ENCODE peak calls at places on chromosomes 5 and 9, in nine cellular contexts. W is colonic mucosa, P is GM20000, R is IMR-90, D is transverse colon, L is psoas muscle, S is testis, V is cardiac fibroblast, C is body of pancreas. Q is an unnamed sample.

GRCh38 chr5:98460536-98460935 is 312.9 kb upstream of the RGMB start:
- DNase-seq in W (no peak), P (no peak), R (peak), D (no peak), L (no peak), S (no peak), V (no peak), C (no peak), Q (no peak)

GRCh38 chr5:12292610-12293204 is 388.5 kb upstream of the CTNND2 start:
- DNase-seq in W (no peak), P (no peak), R (no peak), D (no peak), L (no peak), S (peak), V (no peak), C (no peak), Q (no peak)

GRCh38 chr5:60228676-60229075 is 335.1 kb upstream of the PDE4D start:
- DNase-seq in W (no peak), P (no peak), R (no peak), D (no peak), L (no peak), S (no peak), V (no peak), C (no peak), Q (no peak)

GRCh38 chr9:37362430-37362829 is 60.1 kb upstream of the GRHPR start:
- DNase-seq in W (no peak), P (no peak), R (no peak), D (no peak), L (no peak), S (no peak), V (no peak), C (no peak), Q (no peak)

GRCh38 chr9:136170291-136170901 is 34.5 kb downstream of the LHX3 start:
- DNase-seq in W (peak), P (peak), R (no peak), D (peak), L (no peak), S (peak), V (peak), C (peak), Q (peak)

GRCh38 chr5:98103807-98104206 is 669.7 kb upstream of the RGMB start:
- DNase-seq in W (no peak), P (no peak), R (no peak), D (no peak), L (no peak), S (no peak), V (no peak), C (no peak), Q (no peak)

GRCh38 chr5:76705574-76705973 is 10.4 kb upstream of the F2R start:
- DNase-seq in W (no peak), P (no peak), R (no peak), D (no peak), L (no peak), S (no peak), V (no peak), C (no peak), Q (no peak)

GRCh38 chr9:94443039-94443722 is 111.7 kb upstream of the PCAT7 start:
- DNase-seq in W (no peak), P (no peak), R (no peak), D (no peak), L (no peak), S (no peak), V (no peak), C (no peak), Q (no peak)

GRCh38 chr9:116980582-116980981 is 293.5 kb downstream of the TRIM32 start:
- DNase-seq in W (no peak), P (no peak), R (no peak), D (no peak), L (no peak), S (no peak), V (no peak), C (no peak), Q (no peak)

GRCh38 chr5:173592050-173592669 is 24.3 kb downstream of the BOD1 start:
- DNase-seq in W (no peak), P (no peak), R (no peak), D (no peak), L (no peak), S (no peak), V (no peak), C (no peak), Q (no peak)

GRCh38 chr5:55306641-55307382 is 682 bp downstream of the DHX29 start:
- DNase-seq in W (no peak), P (peak), R (no peak), D (no peak), L (no peak), S (peak), V (no peak), C (no peak), Q (no peak)

DNA sequence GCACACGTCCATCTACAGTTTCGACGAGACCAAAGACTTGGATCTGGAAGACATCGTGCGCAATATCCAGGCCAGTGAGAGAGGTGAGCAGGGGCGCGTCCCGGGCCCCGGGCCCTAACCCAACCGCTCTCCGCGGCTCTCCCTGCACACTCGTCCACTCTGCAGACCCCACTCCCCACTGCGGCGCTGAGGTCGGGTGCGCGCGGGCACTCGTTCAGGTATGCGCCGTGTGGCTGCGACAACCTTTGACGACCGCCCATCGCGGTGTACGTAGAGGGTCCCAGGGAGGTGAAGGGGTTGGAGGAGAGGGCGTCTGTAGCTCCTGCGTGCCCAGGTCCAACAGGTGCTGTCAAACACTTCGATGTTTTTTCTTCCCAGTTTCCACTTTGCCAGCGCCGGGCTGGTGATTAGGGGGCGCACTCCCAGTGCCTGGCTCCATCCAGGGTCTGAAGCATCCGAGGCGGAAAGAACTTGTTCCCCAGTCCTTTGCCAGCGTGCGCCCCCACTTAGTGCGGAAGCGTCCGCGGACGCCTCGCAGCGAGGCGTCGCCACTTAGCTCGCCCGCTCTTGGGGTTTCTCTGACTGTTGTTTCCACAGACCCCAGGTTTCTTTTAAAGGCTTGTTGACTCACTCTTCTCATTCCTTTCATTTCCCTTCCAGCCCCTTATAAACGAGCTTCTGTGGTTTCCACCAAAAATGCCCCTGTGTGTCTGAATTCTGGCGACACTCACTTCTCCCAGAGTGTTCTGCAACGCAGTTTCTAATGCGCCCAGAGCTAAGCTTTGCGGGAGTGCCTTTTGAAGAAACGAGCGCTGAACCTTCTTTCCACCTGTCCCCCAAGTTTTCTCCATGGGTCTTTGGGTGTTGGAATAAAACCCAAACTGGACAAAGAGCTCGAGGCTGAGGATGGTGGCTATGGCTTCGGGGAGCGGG is 1.6 kb downstream of the NPR3 start:
- DNase-seq in W (no peak), P (no peak), R (peak), D (no peak), L (no peak), S (no peak), V (no peak), C (no peak), Q (peak)
- TF ChIP-seq CTCF in W (no peak), P (no peak), R (no peak), D (no peak), L (no peak), S (peak), V (peak), C (no peak), Q (no peak)

GRCh38 chr9:105475302-105475701 is 27.5 kb downstream of the FSD1L start:
- DNase-seq in W (no peak), P (no peak), R (peak), D (no peak), L (no peak), S (no peak), V (peak), C (no peak), Q (no peak)
- TF ChIP-seq CTCF in W (peak), P (no peak), R (peak), D (peak), L (peak), S (peak), V (peak), C (peak), Q (peak)

GRCh38 chr9:4366649-4367330 is 66.9 kb upstream of the GLIS3 start:
- DNase-seq in W (peak), P (peak), R (peak), D (peak), L (no peak), S (peak), V (peak), C (peak), Q (peak)
- TF ChIP-seq CTCF in W (peak), P (peak), R (peak), D (peak), L (peak), S (peak), V (peak), C (peak), Q (peak)

GRCh38 chr9:88777498-88778312 is 213.6 kb upstream of the S1PR3 start:
- DNase-seq in W (no peak), P (no peak), R (peak), D (no peak), L (peak), S (peak), V (peak), C (peak), Q (no peak)

GRCh38 chr9:88782931-88783451 is 208.3 kb upstream of the S1PR3 start:
- DNase-seq in W (no peak), P (no peak), R (peak), D (no peak), L (no peak), S (no peak), V (no peak), C (no peak), Q (no peak)

GRCh38 chr9:88783613-88784230 is 207.5 kb upstream of the S1PR3 start:
- DNase-seq in W (no peak), P (no peak), R (no peak), D (no peak), L (no peak), S (no peak), V (no peak), C (no peak), Q (no peak)

GRCh38 chr9:88784960-88785359 is 206.3 kb upstream of the S1PR3 start:
- DNase-seq in W (no peak), P (no peak), R (no peak), D (no peak), L (no peak), S (no peak), V (no peak), C (no peak), Q (no peak)

GRCh38 chr9:88781500-88782391 is 209.5 kb upstream of the S1PR3 start:
- DNase-seq in W (no peak), P (no peak), R (peak), D (no peak), L (no peak), S (peak), V (peak), C (peak), Q (peak)
- TF ChIP-seq CTCF in W (no peak), P (no peak), R (peak), D (no peak), L (no peak), S (peak), V (peak), C (peak), Q (no peak)

GRCh38 chr5:180130291-180130869 is 58.8 kb upstream of the RNF130 start:
- DNase-seq in W (peak), P (no peak), R (no peak), D (no peak), L (peak), S (peak), V (no peak), C (no peak), Q (peak)

GRCh38 chr5:180127682-180128670 is 56.4 kb upstream of the RNF130 start:
- DNase-seq in W (peak), P (peak), R (no peak), D (no peak), L (peak), S (peak), V (no peak), C (no peak), Q (peak)

GRCh38 chr5:180129291-180130190 is 58.0 kb upstream of the RNF130 start:
- DNase-seq in W (no peak), P (no peak), R (no peak), D (no peak), L (no peak), S (peak), V (no peak), C (no peak), Q (no peak)

GRCh38 chr5:180128671-180129261 is 57.2 kb upstream of the RNF130 start:
- DNase-seq in W (no peak), P (no peak), R (no peak), D (no peak), L (peak), S (peak), V (no peak), C (no peak), Q (no peak)

DNA sequence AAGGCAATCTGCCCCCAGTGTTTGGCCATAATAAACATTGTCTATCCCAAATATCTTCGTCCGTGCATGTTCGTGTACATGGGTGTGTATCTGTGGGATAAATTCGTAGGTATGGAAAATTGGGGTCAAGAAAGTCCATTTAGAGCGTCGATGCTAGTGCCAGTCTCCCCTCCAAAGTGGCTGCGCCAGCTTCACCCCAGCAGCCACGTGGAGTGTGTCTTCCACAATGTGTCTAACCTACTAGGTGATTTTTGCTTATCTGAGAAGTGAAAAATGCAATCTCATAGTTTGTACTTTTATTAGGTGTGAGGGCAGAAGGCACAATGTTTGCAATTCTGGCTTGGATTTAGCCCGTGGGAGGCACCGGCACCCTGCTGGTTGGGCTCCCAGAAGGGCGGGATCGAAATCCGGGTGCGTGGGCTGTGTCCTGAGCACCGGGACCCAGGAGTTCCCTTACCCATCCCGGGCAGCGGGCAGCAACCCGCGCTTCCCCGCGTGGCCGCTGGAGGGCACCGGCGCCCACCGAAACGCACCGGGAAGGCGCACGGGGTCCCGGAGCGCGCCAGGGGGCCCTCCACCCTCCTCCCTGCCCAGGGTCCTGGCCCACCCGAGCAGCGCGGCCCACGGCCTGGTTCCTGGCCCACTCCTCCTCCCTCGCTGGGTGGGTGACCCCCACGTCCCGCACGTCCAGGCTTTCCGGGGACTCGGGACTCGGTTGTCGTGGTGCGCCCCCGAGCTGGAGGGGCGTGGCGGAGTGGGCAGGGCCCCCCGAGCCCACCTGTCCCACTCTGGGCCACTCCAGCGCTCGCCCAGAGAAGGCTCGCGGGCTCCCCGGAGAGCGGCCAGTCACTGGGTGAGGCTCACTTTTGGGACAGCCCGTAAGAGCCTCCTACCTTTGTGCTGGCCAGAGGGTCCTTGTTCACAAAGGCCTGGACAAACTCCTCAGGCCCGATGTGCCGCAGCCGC is 55.4 kb upstream of the RNF130 start:
- DNase-seq in W (peak), P (peak), R (no peak), D (no peak), L (peak), S (peak), V (peak), C (peak), Q (peak)
- TF ChIP-seq CTCF in W (peak), P (peak), R (peak), D (peak), L (peak), S (peak), V (peak), C (peak), Q (peak)